ENCODE peak calls at places on chromosome X, in ten cellular contexts. N is tibial nerve, S is stomach, M is A549, G is heart left ventricle, H is right lobe of liver, V is body of pancreas, D is prostate gland, Y is ovary, C is sigmoid colon. F is an unnamed sample. For H3K4me1, the result is how much of the 10 kb centered on the place peaks cover.

GRCh38 chrX:28347526-28347925 is 239.7 kb upstream of the IL1RAPL1 start:
- DNase-seq in N (no peak), H (no peak), Y (no peak), V (peak), G (no peak), S (no peak), M (no peak), C (no peak), D (no peak), F (no peak)

GRCh38 chrX:25079020-25079419 is 63.3 kb upstream of the ARX start:
- DNase-seq in G (no peak), M (no peak), D (no peak), H (no peak), Y (no peak), S (no peak), N (no peak), C (no peak), V (no peak), F (no peak)

GRCh38 chrX:123731987-123732678 is 719 bp downstream of the THOC2 start:
- DNase-seq in S (no peak), H (peak), G (peak), D (no peak), Y (peak), N (no peak), V (peak), M (peak), C (no peak), F (no peak)

GRCh38 chrX:104136241-104137019 is 20.4 kb downstream of the SLC25A53 start:
- DNase-seq in Y (peak), G (peak), D (peak), C (peak), N (no peak), S (peak), H (peak), M (peak), V (peak), F (no peak)

GRCh38 chrX:56812515-56813105 is 83.6 kb downstream of the NBDY start:
- DNase-seq in D (no peak), M (no peak), N (no peak), S (no peak), G (no peak), Y (no peak), C (no peak), V (no peak), H (no peak), F (no peak)

GRCh38 chrX:19889582-19890342 is 2.4 kb upstream of the SH3KBP1 start:
- DNase-seq in H (peak), M (peak), S (no peak), C (no peak), D (no peak), V (no peak), G (no peak), N (no peak), Y (no peak), F (no peak)

GRCh38 chrX:42096262-42096939 is 173.0 kb upstream of the CASK start:
- DNase-seq in V (peak), Y (peak), D (no peak), S (peak), H (no peak), G (peak), N (no peak), M (peak), C (no peak), F (no peak)

GRCh38 chrX:103656623-103657022 is 27.8 kb downstream of the TCEAL1 start:
- DNase-seq in S (no peak), C (no peak), M (peak), D (no peak), G (no peak), V (no peak), N (no peak), Y (no peak), H (no peak), F (no peak)

GRCh38 chrX:48468693-48469691 is 1.1 kb downstream of the SLC38A5 start:
- DNase-seq in N (no peak), C (peak), G (no peak), M (no peak), S (no peak), Y (no peak), D (no peak), H (no peak), V (no peak), F (no peak)

GRCh38 chrX:10471426-10471825 is 149.0 kb downstream of the MID1 start:
- DNase-seq in S (no peak), Y (no peak), H (no peak), M (no peak), V (no peak), D (no peak), N (no peak), G (no peak), C (no peak), F (no peak)

GRCh38 chrX:39764441-39764914 is 333.3 kb downstream of the BCOR start:
- DNase-seq in M (no peak), H (no peak), Y (no peak), C (peak), N (no peak), G (no peak), V (no peak), D (no peak), S (no peak), F (no peak)

GRCh38 chrX:153824348-153824747 is 6.0 kb downstream of the PDZD4 start:
- DNase-seq in N (no peak), Y (no peak), V (no peak), D (no peak), G (no peak), M (no peak), H (no peak), S (no peak), C (peak), F (no peak)

GRCh38 chrX:49187028-49187394 is 838 bp upstream of the PRICKLE3 start:
- DNase-seq in N (no peak), M (no peak), G (no peak), Y (no peak), H (no peak), C (no peak), S (no peak), D (no peak), V (no peak), F (no peak)

GRCh38 chrX:103250977-103251376 is 4.0 kb downstream of the TCEAL8 start:
- DNase-seq in Y (no peak), D (peak), M (no peak), H (no peak), N (no peak), G (no peak), C (no peak), V (no peak), S (no peak), F (no peak)

GRCh38 chrX:30577362-30577961 is at the start of gene TASL:
- DNase-seq in N (no peak), V (peak), H (no peak), D (no peak), S (no peak), C (no peak), G (no peak), Y (no peak), M (no peak), F (no peak)

GRCh38 chrX:142499992-142500391 is 294.9 kb upstream of the MAGEC2 start:
- DNase-seq in M (no peak), Y (no peak), H (no peak), C (no peak), D (no peak), N (no peak), V (no peak), S (no peak), G (no peak), F (no peak)

GRCh38 chrX:130086414-130087207 is 23.7 kb downstream of the ELF4 start:
- DNase-seq in Y (no peak), S (no peak), V (no peak), C (no peak), D (no peak), N (no peak), H (no peak), M (no peak), G (no peak), F (peak)
- H3K4me1 ChIP-seq in Y (under half), S (half or more), V (under half), C (under half), D (under half), N (under half), H (under half), M (under half), G (under half), F (half or more)

GRCh38 chrX:74420194-74421035 is 878 bp upstream of the SLC16A2 start:
- DNase-seq in H (peak), S (peak), Y (peak), N (peak), D (peak), V (peak), G (peak), M (peak), C (peak), F (no peak)
- H3K4me3 ChIP-seq in H (peak), S (peak), Y (peak), N (peak), D (peak), V (peak), G (peak), M (peak), C (peak), F (peak)

GRCh38 chrX:149940015-149940716 is 1.9 kb upstream of the EOLA2 start:
- DNase-seq in D (peak), S (peak), V (peak), C (peak), Y (peak), N (peak), M (peak), H (peak), G (peak), F (peak)

GRCh38 chrX:149939271-149940014 is 1.2 kb upstream of the EOLA2 start:
- DNase-seq in M (peak), Y (peak), S (peak), D (peak), G (peak), C (peak), H (peak), N (peak), V (peak), F (peak)

GRCh38 chrX:149938427-149939270 is at the start of gene EOLA2:
- DNase-seq in C (peak), N (peak), M (peak), G (peak), H (peak), V (peak), S (peak), D (peak), Y (peak), F (peak)

DNA sequence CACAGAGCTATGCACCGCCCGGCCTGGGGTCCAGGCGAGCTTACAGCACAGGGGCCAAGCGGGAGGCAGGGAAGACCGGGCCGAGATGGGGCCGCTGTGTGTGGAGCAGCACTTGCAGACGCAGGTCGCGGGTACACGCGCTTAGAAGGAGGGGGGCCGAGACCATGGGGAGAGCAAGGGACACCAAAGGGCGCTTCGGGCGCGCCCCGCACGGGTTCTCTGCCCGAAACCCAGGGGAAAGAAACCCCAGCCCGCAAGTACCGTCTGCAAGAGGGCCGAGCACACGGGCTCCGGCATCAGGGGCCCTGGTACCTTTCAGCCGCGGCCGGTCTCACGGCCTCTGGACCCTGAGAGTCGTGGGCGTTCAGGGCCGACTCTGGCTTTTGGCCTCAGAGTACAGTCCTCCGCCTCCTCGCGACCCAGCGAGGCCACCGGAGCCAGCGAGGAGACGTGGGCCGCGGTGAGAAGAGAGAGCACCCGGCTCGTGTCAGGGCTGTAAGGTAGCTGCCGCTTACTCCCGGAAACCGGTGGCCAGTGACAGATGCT is 337 bp downstream of the EOLA2 start:
- DNase-seq in H (peak), V (peak), C (peak), S (no peak), D (no peak), G (no peak), N (no peak), M (peak), Y (peak), F (no peak)
- TF ChIP-seq POLR2A in H (peak), V (no peak), C (peak), S (no peak), D (no peak), G (no peak), N (no peak), M (no peak), Y (no peak), F (no peak)

GRCh38 chrX:71304561-71304960 is 3.0 kb downstream of the ITGB1BP2 start:
- DNase-seq in S (no peak), C (no peak), M (no peak), G (no peak), Y (no peak), H (no peak), V (no peak), D (no peak), N (no peak), F (no peak)

GRCh38 chrX:71302461-71303213 is 1.1 kb downstream of the ITGB1BP2 start:
- DNase-seq in C (no peak), V (no peak), Y (no peak), H (no peak), M (no peak), N (no peak), D (no peak), G (no peak), S (no peak), F (no peak)

GRCh38 chrX:71296806-71297205 is 4.7 kb upstream of the ITGB1BP2 start:
- DNase-seq in H (no peak), N (no peak), M (no peak), S (no peak), C (no peak), V (no peak), D (no peak), G (no peak), Y (no peak), F (no peak)

GRCh38 chrX:71298119-71298518 is 3.4 kb upstream of the ITGB1BP2 start:
- DNase-seq in V (no peak), D (no peak), N (no peak), C (no peak), G (no peak), S (no peak), Y (no peak), H (no peak), M (no peak), F (no peak)

GRCh38 chrX:71301195-71301924 is at the start of gene ITGB1BP2:
- DNase-seq in G (peak), C (peak), S (no peak), D (no peak), Y (no peak), H (no peak), V (no peak), M (no peak), N (no peak), F (no peak)
- H3K4me1 ChIP-seq in G (under half), C (under half), S (under half), D (under half), Y (under half), H (under half), V (under half), M (under half), N (under half), F (under half)

DNA sequence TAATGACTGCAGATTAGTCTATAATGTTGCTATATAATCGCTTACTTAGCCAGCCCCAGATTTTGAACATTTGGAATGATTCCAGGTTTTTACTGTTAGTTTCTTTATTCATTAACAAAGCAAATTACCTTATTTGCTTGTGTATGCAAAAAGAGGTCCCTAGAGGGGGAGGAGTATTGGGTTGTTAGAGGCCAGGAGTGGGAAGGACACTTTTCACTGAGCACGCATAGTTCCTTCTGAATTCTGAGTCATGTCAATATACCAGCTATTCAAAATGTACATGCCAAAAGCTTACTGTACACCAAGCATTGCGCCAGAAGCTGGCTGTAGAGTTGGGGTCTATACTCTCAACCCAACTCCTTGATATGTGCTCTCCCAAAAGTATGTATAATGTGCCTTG is 5.1 kb upstream of the DGAT2L6 start:
- DNase-seq in N (no peak), S (no peak), V (no peak), G (no peak), Y (no peak), D (no peak), C (no peak), M (no peak), H (no peak), F (no peak)
- H3K4me3 ChIP-seq in N (no peak), S (no peak), V (no peak), G (no peak), Y (no peak), D (no peak), C (no peak), M (no peak), H (no peak), F (no peak)

DNA sequence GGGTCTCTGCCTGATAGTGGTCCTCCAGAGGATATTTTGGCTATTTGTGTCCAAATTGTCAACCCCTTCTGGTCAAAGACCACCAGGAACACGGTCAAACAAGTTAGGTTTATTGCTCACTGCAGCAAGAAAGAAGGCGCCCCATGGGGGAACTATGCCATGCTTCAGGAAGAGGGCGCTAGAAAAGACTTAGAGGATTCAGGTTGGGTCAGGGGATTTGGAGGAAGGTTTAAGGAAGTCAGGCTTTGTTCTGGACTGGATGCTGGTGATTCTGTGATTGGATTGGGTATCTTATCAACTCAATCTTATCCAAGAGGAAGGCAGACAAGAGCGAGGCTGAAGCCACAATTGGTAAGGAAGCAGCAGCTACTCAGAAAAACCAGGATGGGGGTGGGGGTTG is 14.3 kb upstream of the ELF4 start:
- DNase-seq in C (no peak), S (no peak), Y (no peak), V (no peak), G (no peak), H (no peak), M (no peak), N (no peak), D (no peak), F (no peak)
- TF ChIP-seq POLR2A in C (no peak), S (no peak), Y (no peak), V (no peak), G (no peak), H (no peak), M (no peak), N (no peak), D (no peak), F (no peak)

DNA sequence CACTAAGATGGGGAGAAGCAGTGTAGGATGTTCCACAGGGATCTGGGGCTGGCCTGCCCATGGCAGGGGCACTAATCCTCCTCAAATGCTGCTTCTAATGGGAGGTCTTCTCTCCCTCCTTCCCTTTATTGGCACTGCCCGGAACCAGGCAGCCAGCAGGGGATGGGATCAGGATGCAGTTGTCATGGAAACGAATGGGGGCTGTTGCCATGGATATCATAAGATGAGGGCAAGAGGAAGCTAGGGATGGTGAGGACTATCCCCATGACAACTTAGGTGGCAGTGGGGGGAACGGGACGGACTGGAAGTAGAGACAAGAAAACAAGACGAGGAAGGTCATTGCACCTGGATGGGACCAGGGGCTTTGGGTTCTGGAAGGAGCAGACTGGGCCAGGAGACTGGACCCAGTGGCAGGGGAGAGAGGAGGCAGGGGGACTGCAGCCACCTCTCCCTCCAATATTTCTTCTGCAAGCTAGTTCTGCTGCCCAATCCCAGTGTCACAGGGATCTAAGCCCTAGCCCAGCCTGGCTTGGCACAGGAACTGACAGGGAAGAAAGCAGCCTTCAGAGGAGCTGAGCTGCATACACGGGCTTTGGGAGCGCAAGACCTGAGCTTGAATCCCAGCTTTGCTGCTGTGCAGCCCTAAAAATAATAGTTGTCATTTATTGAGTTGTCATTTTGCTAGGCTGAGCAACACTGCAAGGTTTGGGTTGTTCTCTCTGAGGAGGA is 19.0 kb downstream of the IQSEC2 start:
- DNase-seq in D (no peak), C (peak), V (no peak), N (no peak), M (no peak), S (no peak), Y (no peak), H (no peak), G (no peak), F (no peak)
- H3K4me1 ChIP-seq in D (under half), C (under half), V (under half), N (under half), M (half or more), S (under half), Y (under half), H (under half), G (under half), F (under half)

DNA sequence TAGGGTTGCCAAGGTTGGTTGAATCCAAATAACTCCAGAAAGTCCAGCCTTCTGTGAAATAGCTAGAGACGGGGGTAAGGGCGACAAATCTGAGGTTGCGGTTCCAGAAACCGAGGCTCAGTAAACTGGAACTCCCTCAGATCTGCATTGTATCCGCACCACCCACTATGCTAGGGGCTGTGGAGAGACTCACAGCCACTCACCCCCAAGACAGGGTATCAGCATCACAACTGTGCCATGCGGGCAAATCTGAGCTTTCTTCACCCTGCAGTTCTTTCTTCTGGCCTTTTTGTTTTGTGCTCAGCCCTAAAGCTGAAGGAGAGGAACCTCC is 581 bp downstream of the CA5B start:
- DNase-seq in G (no peak), V (no peak), C (no peak), H (no peak), M (no peak), D (no peak), Y (no peak), N (no peak), S (no peak), F (no peak)
- H3K4me3 ChIP-seq in G (peak), V (no peak), C (peak), H (peak), M (peak), D (peak), Y (peak), N (peak), S (peak), F (peak)

F was measured in esophagus squamous epithelium.